ENCODE peak calls at places on chromosomes 13 and 19, in seven cellular contexts. One of them, this sample, is unnamed.

GRCh38 chr19:1076951-1077350 is 10.0 kb downstream of the ARHGAP45 start:
- DNase-seq in lung: peak; percentile 73
- DNase-seq in heart left ventricle: peak; percentile 67
- DNase-seq in GM23248: peak; percentile 32
- DNase-seq in right lobe of liver: peak; percentile 81
- DNase-seq in fibroblast of lung: no peak
- DNase-seq in adrenal gland: peak; percentile 65
- DNase-seq in this sample: peak; percentile 90

GRCh38 chr19:8145969-8146368 is 3.4 kb downstream of the FBN3 start:
- DNase-seq in lung: no peak
- DNase-seq in heart left ventricle: no peak
- DNase-seq in GM23248: no peak
- DNase-seq in right lobe of liver: peak; percentile 29
- DNase-seq in fibroblast of lung: no peak
- DNase-seq in adrenal gland: no peak
- DNase-seq in this sample: peak; percentile 32

GRCh38 chr13:102709536-102709935 is 14.7 kb upstream of the METTL21C start:
- DNase-seq in lung: no peak
- DNase-seq in heart left ventricle: no peak
- DNase-seq in GM23248: no peak
- DNase-seq in right lobe of liver: no peak
- DNase-seq in fibroblast of lung: no peak
- DNase-seq in adrenal gland: no peak
- DNase-seq in this sample: no peak

GRCh38 chr13:43205421-43205820 is 182.0 kb downstream of the DNAJC15 start:
- DNase-seq in lung: no peak
- DNase-seq in heart left ventricle: no peak
- DNase-seq in GM23248: no peak
- DNase-seq in right lobe of liver: no peak
- DNase-seq in fibroblast of lung: no peak
- DNase-seq in adrenal gland: no peak
- DNase-seq in this sample: no peak

GRCh38 chr19:51327066-51327985 is 14.6 kb downstream of the VSIG10L start:
- DNase-seq in lung: no peak
- DNase-seq in heart left ventricle: peak; percentile 58
- DNase-seq in GM23248: peak; percentile 83
- DNase-seq in right lobe of liver: peak; percentile 55
- DNase-seq in fibroblast of lung: peak; percentile 41
- DNase-seq in adrenal gland: peak; percentile 65
- DNase-seq in this sample: peak; percentile 53

GRCh38 chr13:65472336-65472735 is 1757.8 kb downstream of the PCDH9 start:
- DNase-seq in lung: no peak
- DNase-seq in heart left ventricle: no peak
- DNase-seq in GM23248: no peak
- DNase-seq in right lobe of liver: no peak
- DNase-seq in fibroblast of lung: no peak
- DNase-seq in adrenal gland: no peak
- DNase-seq in this sample: no peak

GRCh38 chr13:112893570-112894422 is 75.2 kb upstream of the MCF2L start:
- DNase-seq in lung: no peak
- DNase-seq in heart left ventricle: peak; percentile 35
- DNase-seq in GM23248: peak; percentile 33
- DNase-seq in right lobe of liver: peak; percentile 76
- DNase-seq in fibroblast of lung: peak; percentile 23
- DNase-seq in adrenal gland: peak; percentile 42
- DNase-seq in this sample: peak; percentile 38

GRCh38 chr13:51814825-51815650 is 11.1 kb upstream of the DHRS12 start:
- DNase-seq in lung: peak; percentile 70
- DNase-seq in heart left ventricle: peak; percentile 45
- DNase-seq in GM23248: peak; percentile 66
- DNase-seq in right lobe of liver: peak; percentile 47
- DNase-seq in fibroblast of lung: peak; percentile 60
- DNase-seq in adrenal gland: peak; percentile 76
- DNase-seq in this sample: peak; percentile 82

GRCh38 chr19:47274891-47275865 is 493 bp downstream of the INAFM1 start:
- DNase-seq in lung: no peak
- DNase-seq in heart left ventricle: peak; percentile 56
- DNase-seq in GM23248: peak; percentile 64
- DNase-seq in right lobe of liver: no peak
- DNase-seq in fibroblast of lung: no peak
- DNase-seq in adrenal gland: peak; percentile 55
- DNase-seq in this sample: no peak

GRCh38 chr19:16334421-16334820 is 9.8 kb downstream of the KLF2 start:
- DNase-seq in lung: no peak
- DNase-seq in heart left ventricle: no peak
- DNase-seq in GM23248: peak; percentile 44
- DNase-seq in right lobe of liver: no peak
- DNase-seq in fibroblast of lung: no peak
- DNase-seq in adrenal gland: no peak
- DNase-seq in this sample: no peak

GRCh38 chr13:41407380-41407779 is 50.0 kb upstream of the RGCC start:
- DNase-seq in lung: no peak
- DNase-seq in heart left ventricle: no peak
- DNase-seq in GM23248: peak; percentile 27
- DNase-seq in right lobe of liver: no peak
- DNase-seq in fibroblast of lung: peak; percentile 13
- DNase-seq in adrenal gland: no peak
- DNase-seq in this sample: no peak

GRCh38 chr19:34495416-34495815 is 13.9 kb downstream of the WTIP start:
- DNase-seq in lung: no peak
- DNase-seq in heart left ventricle: no peak
- DNase-seq in GM23248: no peak
- DNase-seq in right lobe of liver: no peak
- DNase-seq in fibroblast of lung: no peak
- DNase-seq in adrenal gland: no peak
- DNase-seq in this sample: no peak
- H3K4me1 ChIP-seq in lung: no peaks in the 10 kb centered on the region
- H3K4me1 ChIP-seq in heart left ventricle: no peaks in the 10 kb centered on the region
- H3K4me1 ChIP-seq in GM23248: no peaks in the 10 kb centered on the region
- H3K4me1 ChIP-seq in right lobe of liver: no peaks in the 10 kb centered on the region
- H3K4me1 ChIP-seq in fibroblast of lung: no peaks in the 10 kb centered on the region
- H3K4me1 ChIP-seq in adrenal gland: no peaks in the 10 kb centered on the region
- H3K4me1 ChIP-seq in this sample: no peaks in the 10 kb centered on the region

DNA sequence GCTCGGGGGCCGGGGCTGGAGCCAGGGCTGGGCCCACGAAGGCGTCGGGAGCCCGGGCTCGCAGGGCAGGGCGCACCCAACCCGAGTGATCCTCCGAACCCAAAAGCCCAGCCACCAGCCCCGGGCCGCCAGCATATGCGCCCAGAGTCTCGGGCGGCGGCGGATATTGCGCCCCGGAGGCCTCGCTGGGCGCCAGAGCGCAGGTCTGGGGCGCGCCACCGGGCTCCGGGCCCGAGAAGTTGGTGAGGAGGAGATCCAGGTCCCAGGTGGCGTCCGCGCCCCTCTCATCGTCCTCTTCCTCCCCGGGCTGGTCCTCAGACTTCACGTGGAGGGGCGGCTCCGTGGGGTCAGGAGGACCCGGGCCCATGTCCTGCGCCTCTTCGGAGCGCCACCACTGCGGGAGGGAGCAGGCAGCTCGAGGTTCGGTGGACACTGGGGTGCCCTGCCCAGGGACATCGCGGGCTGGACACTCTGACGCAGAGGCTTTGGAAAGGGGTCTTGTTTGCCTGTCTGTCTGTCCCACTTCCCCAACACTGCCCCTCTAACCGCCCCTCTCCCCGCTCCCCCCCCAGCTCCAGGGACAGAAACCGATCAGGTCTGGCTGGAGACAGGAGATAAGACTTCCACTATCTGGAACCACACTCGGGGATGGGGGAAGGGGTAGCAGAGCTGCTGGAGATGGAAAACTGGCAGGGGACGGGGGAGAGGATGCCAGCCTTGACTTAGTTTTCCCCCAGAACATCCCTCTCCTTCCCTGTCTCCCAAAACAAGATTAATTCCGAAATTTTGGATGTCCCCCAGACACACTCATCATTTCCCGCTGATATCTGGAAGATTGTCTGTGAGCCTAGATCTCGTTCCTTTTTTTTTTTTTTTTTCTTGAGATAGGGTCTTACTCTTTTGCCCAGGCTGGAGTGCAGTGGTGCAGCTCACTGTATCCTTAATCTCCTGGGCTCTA is 973 bp downstream of the KLF1 start:
- DNase-seq in lung: no peak
- DNase-seq in heart left ventricle: no peak
- DNase-seq in GM23248: no peak
- DNase-seq in right lobe of liver: no peak
- DNase-seq in fibroblast of lung: no peak
- DNase-seq in adrenal gland: no peak
- DNase-seq in this sample: no peak
- H3K27me3 ChIP-seq in lung: no peaks in the 10 kb centered on the region
- H3K27me3 ChIP-seq in heart left ventricle: peaks cover 31% of the 10 kb centered on the region
- H3K27me3 ChIP-seq in GM23248: no peaks in the 10 kb centered on the region
- H3K27me3 ChIP-seq in right lobe of liver: no peaks in the 10 kb centered on the region
- H3K27me3 ChIP-seq in fibroblast of lung: peaks cover 20% of the 10 kb centered on the region
- H3K27me3 ChIP-seq in adrenal gland: peaks cover 20% of the 10 kb centered on the region
- H3K27me3 ChIP-seq in this sample: peaks cover 4% of the 10 kb centered on the region

GRCh38 chr19:23776507-23777205 is 18.0 kb upstream of the ZNF681 start:
- DNase-seq in lung: no peak
- DNase-seq in heart left ventricle: no peak
- DNase-seq in GM23248: no peak
- DNase-seq in right lobe of liver: no peak
- DNase-seq in fibroblast of lung: no peak
- DNase-seq in adrenal gland: no peak
- DNase-seq in this sample: no peak

GRCh38 chr19:23777216-23777615 is 18.5 kb upstream of the ZNF681 start:
- DNase-seq in lung: no peak
- DNase-seq in heart left ventricle: no peak
- DNase-seq in GM23248: no peak
- DNase-seq in right lobe of liver: no peak
- DNase-seq in fibroblast of lung: no peak
- DNase-seq in adrenal gland: no peak
- DNase-seq in this sample: no peak

GRCh38 chr19:23778566-23778965 is 19.9 kb upstream of the ZNF681 start:
- DNase-seq in lung: peak; percentile 20
- DNase-seq in heart left ventricle: no peak
- DNase-seq in GM23248: no peak
- DNase-seq in right lobe of liver: no peak
- DNase-seq in fibroblast of lung: no peak
- DNase-seq in adrenal gland: no peak
- DNase-seq in this sample: no peak

GRCh38 chr19:23783634-23784033 is 24.9 kb upstream of the ZNF681 start:
- DNase-seq in lung: no peak
- DNase-seq in heart left ventricle: no peak
- DNase-seq in GM23248: no peak
- DNase-seq in right lobe of liver: no peak
- DNase-seq in fibroblast of lung: no peak
- DNase-seq in adrenal gland: no peak
- DNase-seq in this sample: peak; percentile 12

DNA sequence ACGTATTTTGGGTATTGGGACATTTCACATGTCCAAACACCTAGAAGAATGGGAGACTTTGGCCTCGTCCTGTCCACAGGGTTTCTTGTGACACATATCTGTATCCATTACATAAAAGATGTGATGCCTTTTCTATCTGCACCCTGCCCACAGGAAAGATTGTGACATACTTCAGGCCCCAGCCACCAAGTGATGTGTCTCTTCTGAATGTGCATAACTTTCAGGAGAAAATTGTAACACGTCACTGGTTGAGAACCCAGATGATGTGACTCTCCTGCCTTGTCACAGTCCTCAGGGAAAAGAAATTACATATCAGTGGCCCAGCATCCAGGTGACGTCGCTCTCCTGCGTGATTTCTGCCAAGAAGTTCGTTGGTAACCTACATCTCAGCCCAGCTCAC is 21.0 kb upstream of the ZNF681 start:
- DNase-seq in lung: peak; percentile 2
- DNase-seq in heart left ventricle: no peak
- DNase-seq in GM23248: no peak
- DNase-seq in right lobe of liver: no peak
- DNase-seq in fibroblast of lung: no peak
- DNase-seq in adrenal gland: no peak
- DNase-seq in this sample: no peak
- H3K9me3 ChIP-seq in lung: no peaks in the 10 kb centered on the region
- H3K9me3 ChIP-seq in heart left ventricle: no peaks in the 10 kb centered on the region
- H3K9me3 ChIP-seq in GM23248: no peaks in the 10 kb centered on the region
- H3K9me3 ChIP-seq in right lobe of liver: no peaks in the 10 kb centered on the region
- H3K9me3 ChIP-seq in fibroblast of lung: no peaks in the 10 kb centered on the region
- H3K9me3 ChIP-seq in adrenal gland: no peaks in the 10 kb centered on the region
- H3K9me3 ChIP-seq in this sample: peaks cover 2% of the 10 kb centered on the region

GRCh38 chr13:45522571-45522970 is 57.8 kb downstream of the COG3 start:
- DNase-seq in lung: no peak
- DNase-seq in heart left ventricle: no peak
- DNase-seq in GM23248: peak; percentile 47
- DNase-seq in right lobe of liver: no peak
- DNase-seq in fibroblast of lung: no peak
- DNase-seq in adrenal gland: no peak
- DNase-seq in this sample: no peak

GRCh38 chr13:45529758-45530157 is 65.0 kb downstream of the COG3 start:
- DNase-seq in lung: no peak
- DNase-seq in heart left ventricle: no peak
- DNase-seq in GM23248: no peak
- DNase-seq in right lobe of liver: no peak
- DNase-seq in fibroblast of lung: no peak
- DNase-seq in adrenal gland: no peak
- DNase-seq in this sample: no peak

GRCh38 chr13:45527699-45528462 is 63.1 kb downstream of the COG3 start:
- DNase-seq in lung: no peak
- DNase-seq in heart left ventricle: no peak
- DNase-seq in GM23248: no peak
- DNase-seq in right lobe of liver: no peak
- DNase-seq in fibroblast of lung: peak; percentile 30
- DNase-seq in adrenal gland: no peak
- DNase-seq in this sample: no peak
- H3K4me1 ChIP-seq in lung: no peaks in the 10 kb centered on the region
- H3K4me1 ChIP-seq in heart left ventricle: no peaks in the 10 kb centered on the region
- H3K4me1 ChIP-seq in GM23248: peaks cover 5% of the 10 kb centered on the region
- H3K4me1 ChIP-seq in right lobe of liver: no peaks in the 10 kb centered on the region
- H3K4me1 ChIP-seq in fibroblast of lung: peaks cover 4% of the 10 kb centered on the region
- H3K4me1 ChIP-seq in adrenal gland: no peaks in the 10 kb centered on the region
- H3K4me1 ChIP-seq in this sample: no peaks in the 10 kb centered on the region

DNA sequence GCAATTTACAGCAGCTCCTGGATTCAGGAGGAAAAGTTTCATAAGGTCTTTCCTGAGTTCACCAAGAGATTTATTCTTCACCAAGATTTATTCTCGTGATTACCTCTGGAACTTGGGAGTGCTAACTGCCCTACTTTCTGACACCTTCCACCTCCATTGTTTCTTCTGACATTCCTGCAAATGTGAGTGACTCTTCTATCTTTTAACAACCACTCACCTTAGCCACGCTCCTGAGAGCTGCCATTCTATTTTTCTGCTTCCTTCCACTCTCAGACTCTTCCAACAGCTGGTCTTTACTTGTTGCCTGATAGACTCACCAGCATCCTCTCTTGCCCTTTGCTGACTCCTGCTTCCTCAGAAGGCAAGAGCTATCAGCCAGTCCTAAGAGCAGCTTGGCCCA is 11.5 kb upstream of the CBY2 start:
- DNase-seq in lung: no peak
- DNase-seq in heart left ventricle: no peak
- DNase-seq in GM23248: no peak
- DNase-seq in right lobe of liver: no peak
- DNase-seq in fibroblast of lung: no peak
- DNase-seq in adrenal gland: no peak
- DNase-seq in this sample: no peak
- H3K27me3 ChIP-seq in lung: no peaks in the 10 kb centered on the region
- H3K27me3 ChIP-seq in heart left ventricle: no peaks in the 10 kb centered on the region
- H3K27me3 ChIP-seq in GM23248: peaks cover 25% of the 10 kb centered on the region
- H3K27me3 ChIP-seq in right lobe of liver: no peaks in the 10 kb centered on the region
- H3K27me3 ChIP-seq in fibroblast of lung: peaks cover 6% of the 10 kb centered on the region
- H3K27me3 ChIP-seq in adrenal gland: no peaks in the 10 kb centered on the region
- H3K27me3 ChIP-seq in this sample: no peaks in the 10 kb centered on the region

GRCh38 chr13:89755729-89756492 is 1591.6 kb upstream of the MIR17HG start:
- DNase-seq in lung: no peak
- DNase-seq in heart left ventricle: no peak
- DNase-seq in GM23248: no peak
- DNase-seq in right lobe of liver: no peak
- DNase-seq in fibroblast of lung: no peak
- DNase-seq in adrenal gland: no peak
- DNase-seq in this sample: no peak
- H3K9me3 ChIP-seq in lung: no peaks in the 10 kb centered on the region
- H3K9me3 ChIP-seq in heart left ventricle: peaks cover 9% of the 10 kb centered on the region
- H3K9me3 ChIP-seq in GM23248: no peaks in the 10 kb centered on the region
- H3K9me3 ChIP-seq in right lobe of liver: no peaks in the 10 kb centered on the region
- H3K9me3 ChIP-seq in fibroblast of lung: no peaks in the 10 kb centered on the region
- H3K9me3 ChIP-seq in adrenal gland: no peaks in the 10 kb centered on the region
- H3K9me3 ChIP-seq in this sample: no peaks in the 10 kb centered on the region

GRCh38 chr19:41355802-41356201 is 2.1 kb upstream of the TGFB1 start:
- DNase-seq in lung: no peak
- DNase-seq in heart left ventricle: no peak
- DNase-seq in GM23248: no peak
- DNase-seq in right lobe of liver: no peak
- DNase-seq in fibroblast of lung: no peak
- DNase-seq in adrenal gland: no peak
- DNase-seq in this sample: no peak
- H3K4me1 ChIP-seq in lung: no peaks in the 10 kb centered on the region
- H3K4me1 ChIP-seq in heart left ventricle: peaks cover 16% of the 10 kb centered on the region
- H3K4me1 ChIP-seq in GM23248: no peaks in the 10 kb centered on the region
- H3K4me1 ChIP-seq in right lobe of liver: no peaks in the 10 kb centered on the region
- H3K4me1 ChIP-seq in fibroblast of lung: peaks cover 4% of the 10 kb centered on the region
- H3K4me1 ChIP-seq in adrenal gland: peaks cover 17% of the 10 kb centered on the region
- H3K4me1 ChIP-seq in this sample: no peaks in the 10 kb centered on the region

This sample was measured in small intestine.